ENCODE peak calls at places on chromosome 20, in seven cellular contexts. O, K, Q, U, Z, C and T are unnamed samples.

GRCh38 chr20:59438201-59438600 is 137.8 kb downstream of the EDN3 start:
- DNase-seq in O (no peak), K (no peak), Q (no peak), U (no peak), Z (no peak), C (no peak), T (no peak)

GRCh38 chr20:44111712-44112335 is 75.2 kb downstream of the JPH2 start:
- DNase-seq in O (no peak), K (no peak), Q (no peak), U (peak; percentile 48), Z (no peak), C (no peak), T (no peak)

GRCh38 chr20:33460711-33461110 is 17.1 kb upstream of the SNTA1 start:
- DNase-seq in O (no peak), K (no peak), Q (no peak), U (no peak), Z (no peak), C (no peak), T (no peak)

GRCh38 chr20:42836339-42836738 is 353.4 kb downstream of the PTPRT start:
- DNase-seq in O (no peak), K (no peak), Q (no peak), U (peak; percentile 30), Z (no peak), C (no peak), T (no peak)

GRCh38 chr20:59645316-59645715 is 41.0 kb downstream of the PHACTR3 start:
- DNase-seq in O (no peak), K (peak; percentile 27), Q (no peak), U (no peak), Z (no peak), C (no peak), T (no peak)

GRCh38 chr20:2741463-2741862 is 48.9 kb downstream of the EBF4 start:
- DNase-seq in O (no peak), K (no peak), Q (no peak), U (no peak), Z (no peak), C (no peak), T (no peak)

GRCh38 chr20:12265662-12266061 is 348.0 kb downstream of the BTBD3 start:
- DNase-seq in O (no peak), K (no peak), Q (no peak), U (no peak), Z (no peak), C (no peak), T (no peak)

GRCh38 chr20:45913105-45913504 is 1.1 kb upstream of the PLTP start:
- DNase-seq in O (no peak), K (no peak), Q (no peak), U (no peak), Z (no peak), C (no peak), T (no peak)

GRCh38 chr20:51249215-51249614 is 226.3 kb upstream of the KCNG1 start:
- DNase-seq in O (no peak), K (no peak), Q (no peak), U (no peak), Z (no peak), C (no peak), T (no peak)

GRCh38 chr20:10093087-10093591 is 58.4 kb downstream of the ANKEF1 start:
- DNase-seq in O (no peak), K (no peak), Q (peak; percentile 47), U (no peak), Z (no peak), C (no peak), T (peak; percentile 10)

GRCh38 chr20:3224681-3225421 is 14.1 kb downstream of the SLC4A11 start:
- DNase-seq in O (no peak), K (no peak), Q (no peak), U (no peak), Z (no peak), C (no peak), T (no peak)

GRCh38 chr20:41058007-41058673 is 29.5 kb downstream of the TOP1 start:
- DNase-seq in O (no peak), K (no peak), Q (peak; percentile 48), U (no peak), Z (no peak), C (no peak), T (no peak)

GRCh38 chr20:47854687-47855212 is 69.5 kb upstream of the SULF2 start:
- DNase-seq in O (peak; percentile 11), K (no peak), Q (peak; percentile 39), U (no peak), Z (peak; percentile 85), C (no peak), T (peak; percentile 41)

GRCh38 chr20:50731930-50732690 is 730 bp downstream of the PARD6B start:
- DNase-seq in O (no peak), K (no peak), Q (no peak), U (no peak), Z (peak; percentile 78), C (no peak), T (no peak)

GRCh38 chr20:54153847-54154246 is 19.9 kb downstream of the CYP24A1 start:
- DNase-seq in O (no peak), K (no peak), Q (no peak), U (no peak), Z (no peak), C (no peak), T (no peak)

GRCh38 chr20:45456632-45457031 is 12.9 kb upstream of the WFDC2 start:
- DNase-seq in O (peak; percentile 13), K (no peak), Q (no peak), U (no peak), Z (peak; percentile 70), C (no peak), T (no peak)

GRCh38 chr20:16599257-16599656 is 26.0 kb upstream of the KIF16B start:
- DNase-seq in O (no peak), K (no peak), Q (no peak), U (no peak), Z (no peak), C (no peak), T (no peak)

GRCh38 chr20:48563191-48563884 is 264.5 kb downstream of the PREX1 start:
- DNase-seq in O (no peak), K (no peak), Q (no peak), U (no peak), Z (no peak), C (no peak), T (no peak)

GRCh38 chr20:59933296-59933848 is at the start of gene SYCP2:
- DNase-seq in O (no peak), K (peak; percentile 46), Q (no peak), U (peak; percentile 49), Z (peak; percentile 56), C (peak; percentile 44), T (no peak)

GRCh38 chr20:53330744-53331143 is 262.9 kb downstream of the ZNF217 start:
- DNase-seq in O (no peak), K (no peak), Q (no peak), U (no peak), Z (no peak), C (no peak), T (no peak)

GRCh38 chr20:17636523-17637412 is 45.3 kb downstream of the RRBP1 start:
- DNase-seq in O (no peak), K (peak; percentile 71), Q (no peak), U (no peak), Z (peak; percentile 83), C (no peak), T (peak; percentile 23)

GRCh38 chr20:19497064-19497463 is 261.0 kb upstream of the RIN2 start:
- DNase-seq in O (no peak), K (no peak), Q (peak; percentile 16), U (no peak), Z (no peak), C (no peak), T (no peak)

GRCh38 chr20:11786108-11786507 is 131.6 kb upstream of the BTBD3 start:
- DNase-seq in O (no peak), K (no peak), Q (no peak), U (no peak), Z (no peak), C (no peak), T (no peak)

GRCh38 chr20:51641866-51642265 is 99.3 kb upstream of the NFATC2 start:
- DNase-seq in O (no peak), K (no peak), Q (no peak), U (no peak), Z (no peak), C (no peak), T (peak; percentile 9)

GRCh38 chr20:24470031-24470781 is 777 bp downstream of the SYNDIG1 start:
- DNase-seq in O (no peak), K (peak; percentile 53), Q (no peak), U (no peak), Z (peak; percentile 59), C (no peak), T (no peak)

GRCh38 chr20:54070187-54070987 is at the start of gene BCAS1:
- DNase-seq in O (no peak), K (no peak), Q (no peak), U (peak; percentile 81), Z (peak; percentile 32), C (no peak), T (no peak)

GRCh38 chr20:34580588-34580940 is 22.0 kb downstream of the MAP1LC3A start:
- DNase-seq in O (no peak), K (no peak), Q (no peak), U (no peak), Z (no peak), C (no peak), T (no peak)

GRCh38 chr20:8394308-8394945 is 262.4 kb downstream of the PLCB1 start:
- DNase-seq in O (peak; percentile 98), K (no peak), Q (no peak), U (no peak), Z (no peak), C (no peak), T (no peak)

GRCh38 chr20:63205896-63206295 is 10.0 kb downstream of the YTHDF1 start:
- DNase-seq in O (no peak), K (no peak), Q (no peak), U (no peak), Z (no peak), C (no peak), T (no peak)

GRCh38 chr20:62772994-62773858 is 23.0 kb upstream of the MRGBP start:
- DNase-seq in O (no peak), K (no peak), Q (no peak), U (no peak), Z (no peak), C (no peak), T (peak; percentile 85)

GRCh38 chr20:41645372-41645771 is 27.2 kb upstream of the CHD6 start:
- DNase-seq in O (no peak), K (no peak), Q (no peak), U (peak; percentile 71), Z (no peak), C (no peak), T (no peak)

GRCh38 chr20:47878601-47879004 is 93.3 kb upstream of the SULF2 start:
- DNase-seq in O (no peak), K (no peak), Q (no peak), U (no peak), Z (no peak), C (no peak), T (peak; percentile 15)

GRCh38 chr20:17835941-17836861 is 132.4 kb downstream of the SNX5 start:
- DNase-seq in O (no peak), K (no peak), Q (no peak), U (no peak), Z (no peak), C (no peak), T (no peak)

GRCh38 chr20:32027653-32028052 is 17.4 kb downstream of the CCM2L start:
- DNase-seq in O (no peak), K (no peak), Q (no peak), U (no peak), Z (no peak), C (no peak), T (no peak)

GRCh38 chr20:4246428-4246827 is 231.1 kb upstream of the RNF24 start:
- DNase-seq in O (no peak), K (no peak), Q (no peak), U (no peak), Z (no peak), C (no peak), T (no peak)

GRCh38 chr20:10079964-10080363 is 45.2 kb downstream of the ANKEF1 start:
- DNase-seq in O (no peak), K (no peak), Q (no peak), U (peak; percentile 42), Z (no peak), C (no peak), T (no peak)